ENCODE peak calls at places on chromosomes 4 and X, in eight cellular contexts. One of them, this sample, is unnamed.

GRCh38 chrX:989959-990510 is 222.4 kb downstream of the CRLF2 start:
- DNase-seq in stimulated activated CD8-positive, alpha-beta memory T cell treated with anti-CD3 and anti-CD28 coated beads, Interleukin-15, amount 100 ng/mL, for 4 hours: peak
- DNase-seq in GDM1: no peak
- DNase-seq in HCT116: peak
- DNase-seq in posterior cingulate gyrus: peak
- DNase-seq in Ammon's horn: peak
- DNase-seq in cardiac muscle cell: no peak
- DNase-seq in mesendoderm: peak
- DNase-seq in this sample: peak

GRCh38 chr4:109025471-109026076 is 262.7 kb upstream of the ETNPPL start:
- DNase-seq in Ammon's horn: no peak
- DNase-seq in posterior cingulate gyrus: no peak
- DNase-seq in GDM1: no peak
- DNase-seq in mesendoderm: no peak
- DNase-seq in HCT116: no peak
- DNase-seq in cardiac muscle cell: no peak
- DNase-seq in stimulated activated CD8-positive, alpha-beta memory T cell treated with anti-CD3 and anti-CD28 coated beads, Interleukin-15, amount 100 ng/mL, for 4 hours: no peak
- DNase-seq in this sample: no peak

GRCh38 chr4:127870688-127871087 is 10.0 kb upstream of the PLK4 start:
- DNase-seq in HCT116: no peak
- DNase-seq in GDM1: no peak
- DNase-seq in stimulated activated CD8-positive, alpha-beta memory T cell treated with anti-CD3 and anti-CD28 coated beads, Interleukin-15, amount 100 ng/mL, for 4 hours: no peak
- DNase-seq in mesendoderm: peak
- DNase-seq in posterior cingulate gyrus: no peak
- DNase-seq in Ammon's horn: no peak
- DNase-seq in cardiac muscle cell: peak
- DNase-seq in this sample: no peak

GRCh38 chr4:150072906-150073714 is 5.1 kb upstream of the DCLK2 start:
- DNase-seq in Ammon's horn: no peak
- DNase-seq in stimulated activated CD8-positive, alpha-beta memory T cell treated with anti-CD3 and anti-CD28 coated beads, Interleukin-15, amount 100 ng/mL, for 4 hours: no peak
- DNase-seq in HCT116: no peak
- DNase-seq in cardiac muscle cell: no peak
- DNase-seq in posterior cingulate gyrus: no peak
- DNase-seq in GDM1: no peak
- DNase-seq in mesendoderm: no peak
- DNase-seq in this sample: no peak

GRCh38 chr4:153684182-153685073 is at the start of gene TLR2:
- DNase-seq in mesendoderm: peak
- DNase-seq in GDM1: no peak
- DNase-seq in Ammon's horn: peak
- DNase-seq in stimulated activated CD8-positive, alpha-beta memory T cell treated with anti-CD3 and anti-CD28 coated beads, Interleukin-15, amount 100 ng/mL, for 4 hours: peak
- DNase-seq in cardiac muscle cell: peak
- DNase-seq in HCT116: no peak
- DNase-seq in posterior cingulate gyrus: peak
- DNase-seq in this sample: peak

GRCh38 chr4:38230121-38230728 is 270.0 kb downstream of the PTTG2 start:
- DNase-seq in Ammon's horn: no peak
- DNase-seq in posterior cingulate gyrus: no peak
- DNase-seq in stimulated activated CD8-positive, alpha-beta memory T cell treated with anti-CD3 and anti-CD28 coated beads, Interleukin-15, amount 100 ng/mL, for 4 hours: no peak
- DNase-seq in GDM1: no peak
- DNase-seq in mesendoderm: no peak
- DNase-seq in cardiac muscle cell: no peak
- DNase-seq in HCT116: peak
- DNase-seq in this sample: no peak

GRCh38 chr4:124745988-124746801 is 33.7 kb upstream of the ANKRD50 start:
- DNase-seq in HCT116: no peak
- DNase-seq in mesendoderm: no peak
- DNase-seq in cardiac muscle cell: peak
- DNase-seq in posterior cingulate gyrus: no peak
- DNase-seq in stimulated activated CD8-positive, alpha-beta memory T cell treated with anti-CD3 and anti-CD28 coated beads, Interleukin-15, amount 100 ng/mL, for 4 hours: no peak
- DNase-seq in Ammon's horn: no peak
- DNase-seq in GDM1: no peak
- DNase-seq in this sample: no peak

GRCh38 chr4:102007959-102008425 is 217.5 kb downstream of the BANK1 start:
- DNase-seq in Ammon's horn: no peak
- DNase-seq in GDM1: no peak
- DNase-seq in cardiac muscle cell: no peak
- DNase-seq in stimulated activated CD8-positive, alpha-beta memory T cell treated with anti-CD3 and anti-CD28 coated beads, Interleukin-15, amount 100 ng/mL, for 4 hours: no peak
- DNase-seq in mesendoderm: no peak
- DNase-seq in posterior cingulate gyrus: no peak
- DNase-seq in HCT116: no peak
- DNase-seq in this sample: no peak

GRCh38 chr4:73917081-73917501 is 47.9 kb downstream of the CXCL1 start:
- DNase-seq in posterior cingulate gyrus: no peak
- DNase-seq in stimulated activated CD8-positive, alpha-beta memory T cell treated with anti-CD3 and anti-CD28 coated beads, Interleukin-15, amount 100 ng/mL, for 4 hours: no peak
- DNase-seq in cardiac muscle cell: no peak
- DNase-seq in HCT116: no peak
- DNase-seq in mesendoderm: no peak
- DNase-seq in GDM1: no peak
- DNase-seq in Ammon's horn: no peak
- DNase-seq in this sample: no peak

GRCh38 chr4:111960241-111960667 is 185.0 kb upstream of the FAM241A start:
- DNase-seq in mesendoderm: no peak
- DNase-seq in Ammon's horn: no peak
- DNase-seq in HCT116: peak
- DNase-seq in cardiac muscle cell: no peak
- DNase-seq in posterior cingulate gyrus: no peak
- DNase-seq in GDM1: no peak
- DNase-seq in stimulated activated CD8-positive, alpha-beta memory T cell treated with anti-CD3 and anti-CD28 coated beads, Interleukin-15, amount 100 ng/mL, for 4 hours: no peak
- DNase-seq in this sample: no peak

GRCh38 chr4:14792702-14793227 is 209.5 kb upstream of the CPEB2 start:
- DNase-seq in posterior cingulate gyrus: no peak
- DNase-seq in stimulated activated CD8-positive, alpha-beta memory T cell treated with anti-CD3 and anti-CD28 coated beads, Interleukin-15, amount 100 ng/mL, for 4 hours: no peak
- DNase-seq in Ammon's horn: no peak
- DNase-seq in mesendoderm: no peak
- DNase-seq in cardiac muscle cell: no peak
- DNase-seq in GDM1: no peak
- DNase-seq in HCT116: no peak
- DNase-seq in this sample: no peak

GRCh38 chrX:46574941-46575381 is 1.4 kb downstream of the CHST7 start:
- DNase-seq in GDM1: peak
- DNase-seq in stimulated activated CD8-positive, alpha-beta memory T cell treated with anti-CD3 and anti-CD28 coated beads, Interleukin-15, amount 100 ng/mL, for 4 hours: peak
- DNase-seq in mesendoderm: no peak
- DNase-seq in cardiac muscle cell: peak
- DNase-seq in posterior cingulate gyrus: no peak
- DNase-seq in Ammon's horn: no peak
- DNase-seq in HCT116: no peak
- DNase-seq in this sample: no peak

GRCh38 chr4:94500696-94501095 is 49.0 kb downstream of the PDLIM5 start:
- DNase-seq in GDM1: no peak
- DNase-seq in cardiac muscle cell: no peak
- DNase-seq in Ammon's horn: no peak
- DNase-seq in posterior cingulate gyrus: no peak
- DNase-seq in stimulated activated CD8-positive, alpha-beta memory T cell treated with anti-CD3 and anti-CD28 coated beads, Interleukin-15, amount 100 ng/mL, for 4 hours: no peak
- DNase-seq in HCT116: no peak
- DNase-seq in mesendoderm: no peak
- DNase-seq in this sample: no peak

GRCh38 chrX:74500555-74500954 is 79.3 kb downstream of the SLC16A2 start:
- DNase-seq in posterior cingulate gyrus: no peak
- DNase-seq in HCT116: no peak
- DNase-seq in Ammon's horn: no peak
- DNase-seq in cardiac muscle cell: no peak
- DNase-seq in GDM1: no peak
- DNase-seq in mesendoderm: no peak
- DNase-seq in stimulated activated CD8-positive, alpha-beta memory T cell treated with anti-CD3 and anti-CD28 coated beads, Interleukin-15, amount 100 ng/mL, for 4 hours: no peak
- DNase-seq in this sample: no peak

GRCh38 chr4:120924931-120925330 is 2.4 kb upstream of the PRDM5 start:
- DNase-seq in GDM1: no peak
- DNase-seq in Ammon's horn: no peak
- DNase-seq in HCT116: no peak
- DNase-seq in mesendoderm: no peak
- DNase-seq in stimulated activated CD8-positive, alpha-beta memory T cell treated with anti-CD3 and anti-CD28 coated beads, Interleukin-15, amount 100 ng/mL, for 4 hours: no peak
- DNase-seq in cardiac muscle cell: no peak
- DNase-seq in posterior cingulate gyrus: no peak
- DNase-seq in this sample: no peak

GRCh38 chrX:153948002-153948466 is 3.6 kb upstream of the RENBP start:
- DNase-seq in GDM1: no peak
- DNase-seq in mesendoderm: no peak
- DNase-seq in posterior cingulate gyrus: no peak
- DNase-seq in Ammon's horn: no peak
- DNase-seq in HCT116: no peak
- DNase-seq in stimulated activated CD8-positive, alpha-beta memory T cell treated with anti-CD3 and anti-CD28 coated beads, Interleukin-15, amount 100 ng/mL, for 4 hours: no peak
- DNase-seq in cardiac muscle cell: no peak
- DNase-seq in this sample: no peak

GRCh38 chr4:182346675-182347375 is 103.6 kb downstream of the TENM3 start:
- DNase-seq in Ammon's horn: no peak
- DNase-seq in GDM1: no peak
- DNase-seq in cardiac muscle cell: no peak
- DNase-seq in posterior cingulate gyrus: no peak
- DNase-seq in mesendoderm: no peak
- DNase-seq in HCT116: no peak
- DNase-seq in stimulated activated CD8-positive, alpha-beta memory T cell treated with anti-CD3 and anti-CD28 coated beads, Interleukin-15, amount 100 ng/mL, for 4 hours: no peak
- DNase-seq in this sample: no peak

GRCh38 chrX:58025979-58026378 is 115.7 kb upstream of the ZXDA start:
- DNase-seq in cardiac muscle cell: no peak
- DNase-seq in Ammon's horn: peak
- DNase-seq in mesendoderm: peak
- DNase-seq in posterior cingulate gyrus: no peak
- DNase-seq in GDM1: peak
- DNase-seq in stimulated activated CD8-positive, alpha-beta memory T cell treated with anti-CD3 and anti-CD28 coated beads, Interleukin-15, amount 100 ng/mL, for 4 hours: no peak
- DNase-seq in HCT116: peak
- DNase-seq in this sample: peak

GRCh38 chr4:114005569-114006442 is 26.4 kb upstream of the ARSJ start:
- DNase-seq in stimulated activated CD8-positive, alpha-beta memory T cell treated with anti-CD3 and anti-CD28 coated beads, Interleukin-15, amount 100 ng/mL, for 4 hours: no peak
- DNase-seq in Ammon's horn: no peak
- DNase-seq in posterior cingulate gyrus: no peak
- DNase-seq in GDM1: no peak
- DNase-seq in cardiac muscle cell: no peak
- DNase-seq in mesendoderm: no peak
- DNase-seq in HCT116: no peak
- DNase-seq in this sample: no peak

GRCh38 chr4:145545538-145546224 is 64.0 kb downstream of the SMAD1 start:
- DNase-seq in posterior cingulate gyrus: no peak
- DNase-seq in Ammon's horn: no peak
- DNase-seq in cardiac muscle cell: no peak
- DNase-seq in stimulated activated CD8-positive, alpha-beta memory T cell treated with anti-CD3 and anti-CD28 coated beads, Interleukin-15, amount 100 ng/mL, for 4 hours: no peak
- DNase-seq in HCT116: peak
- DNase-seq in GDM1: no peak
- DNase-seq in mesendoderm: no peak
- DNase-seq in this sample: no peak

GRCh38 chrX:128816919-128817318 is 706.4 kb downstream of the SMARCA1 start:
- DNase-seq in GDM1: no peak
- DNase-seq in posterior cingulate gyrus: no peak
- DNase-seq in cardiac muscle cell: peak
- DNase-seq in Ammon's horn: no peak
- DNase-seq in stimulated activated CD8-positive, alpha-beta memory T cell treated with anti-CD3 and anti-CD28 coated beads, Interleukin-15, amount 100 ng/mL, for 4 hours: no peak
- DNase-seq in mesendoderm: peak
- DNase-seq in HCT116: no peak
- DNase-seq in this sample: no peak

GRCh38 chrX:11998944-11999343 is 139.3 kb upstream of the FRMPD4 start:
- DNase-seq in stimulated activated CD8-positive, alpha-beta memory T cell treated with anti-CD3 and anti-CD28 coated beads, Interleukin-15, amount 100 ng/mL, for 4 hours: no peak
- DNase-seq in posterior cingulate gyrus: no peak
- DNase-seq in GDM1: no peak
- DNase-seq in mesendoderm: peak
- DNase-seq in HCT116: no peak
- DNase-seq in Ammon's horn: no peak
- DNase-seq in cardiac muscle cell: no peak
- DNase-seq in this sample: no peak

GRCh38 chr4:165600959-165601674 is 222.3 kb downstream of the CPE start:
- DNase-seq in cardiac muscle cell: no peak
- DNase-seq in posterior cingulate gyrus: no peak
- DNase-seq in HCT116: no peak
- DNase-seq in Ammon's horn: no peak
- DNase-seq in stimulated activated CD8-positive, alpha-beta memory T cell treated with anti-CD3 and anti-CD28 coated beads, Interleukin-15, amount 100 ng/mL, for 4 hours: no peak
- DNase-seq in GDM1: no peak
- DNase-seq in mesendoderm: no peak
- DNase-seq in this sample: no peak

GRCh38 chr4:123588631-123589223 is 192.1 kb downstream of the SPRY1 start:
- DNase-seq in stimulated activated CD8-positive, alpha-beta memory T cell treated with anti-CD3 and anti-CD28 coated beads, Interleukin-15, amount 100 ng/mL, for 4 hours: no peak
- DNase-seq in posterior cingulate gyrus: no peak
- DNase-seq in GDM1: peak
- DNase-seq in mesendoderm: no peak
- DNase-seq in HCT116: no peak
- DNase-seq in cardiac muscle cell: no peak
- DNase-seq in Ammon's horn: peak
- DNase-seq in this sample: peak

GRCh38 chr4:101337688-101338087 is 9.6 kb downstream of the PPP3CA start:
- DNase-seq in cardiac muscle cell: no peak
- DNase-seq in HCT116: no peak
- DNase-seq in stimulated activated CD8-positive, alpha-beta memory T cell treated with anti-CD3 and anti-CD28 coated beads, Interleukin-15, amount 100 ng/mL, for 4 hours: no peak
- DNase-seq in Ammon's horn: no peak
- DNase-seq in posterior cingulate gyrus: no peak
- DNase-seq in GDM1: no peak
- DNase-seq in mesendoderm: no peak
- DNase-seq in this sample: no peak

GRCh38 chrX:65750674-65751469 is 83.4 kb downstream of the MSN start:
- DNase-seq in cardiac muscle cell: no peak
- DNase-seq in Ammon's horn: no peak
- DNase-seq in stimulated activated CD8-positive, alpha-beta memory T cell treated with anti-CD3 and anti-CD28 coated beads, Interleukin-15, amount 100 ng/mL, for 4 hours: no peak
- DNase-seq in HCT116: no peak
- DNase-seq in posterior cingulate gyrus: no peak
- DNase-seq in mesendoderm: no peak
- DNase-seq in GDM1: peak
- DNase-seq in this sample: no peak

GRCh38 chrX:15646031-15646430 is 18.6 kb downstream of the CLTRN start:
- DNase-seq in posterior cingulate gyrus: no peak
- DNase-seq in GDM1: no peak
- DNase-seq in cardiac muscle cell: no peak
- DNase-seq in mesendoderm: no peak
- DNase-seq in Ammon's horn: no peak
- DNase-seq in stimulated activated CD8-positive, alpha-beta memory T cell treated with anti-CD3 and anti-CD28 coated beads, Interleukin-15, amount 100 ng/mL, for 4 hours: no peak
- DNase-seq in HCT116: no peak
- DNase-seq in this sample: no peak

GRCh38 chrX:2501246-2502102 is 698 bp upstream of the DHRSX start:
- DNase-seq in mesendoderm: no peak
- DNase-seq in Ammon's horn: no peak
- DNase-seq in GDM1: no peak
- DNase-seq in stimulated activated CD8-positive, alpha-beta memory T cell treated with anti-CD3 and anti-CD28 coated beads, Interleukin-15, amount 100 ng/mL, for 4 hours: no peak
- DNase-seq in posterior cingulate gyrus: no peak
- DNase-seq in HCT116: no peak
- DNase-seq in cardiac muscle cell: no peak
- DNase-seq in this sample: no peak

GRCh38 chrX:97238632-97239031 is 354.9 kb downstream of the RPA4 start:
- DNase-seq in stimulated activated CD8-positive, alpha-beta memory T cell treated with anti-CD3 and anti-CD28 coated beads, Interleukin-15, amount 100 ng/mL, for 4 hours: no peak
- DNase-seq in mesendoderm: peak
- DNase-seq in GDM1: no peak
- DNase-seq in cardiac muscle cell: no peak
- DNase-seq in posterior cingulate gyrus: no peak
- DNase-seq in Ammon's horn: no peak
- DNase-seq in HCT116: peak
- DNase-seq in this sample: no peak

GRCh38 chr4:22515145-22515887 is 550 bp downstream of the ADGRA3 start:
- DNase-seq in GDM1: peak
- DNase-seq in posterior cingulate gyrus: peak
- DNase-seq in cardiac muscle cell: peak
- DNase-seq in stimulated activated CD8-positive, alpha-beta memory T cell treated with anti-CD3 and anti-CD28 coated beads, Interleukin-15, amount 100 ng/mL, for 4 hours: peak
- DNase-seq in mesendoderm: peak
- DNase-seq in Ammon's horn: peak
- DNase-seq in HCT116: no peak
- DNase-seq in this sample: no peak

GRCh38 chr4:7451434-7451789 is 16.7 kb upstream of the PSAPL1 start:
- DNase-seq in mesendoderm: no peak
- DNase-seq in posterior cingulate gyrus: no peak
- DNase-seq in GDM1: no peak
- DNase-seq in stimulated activated CD8-positive, alpha-beta memory T cell treated with anti-CD3 and anti-CD28 coated beads, Interleukin-15, amount 100 ng/mL, for 4 hours: no peak
- DNase-seq in Ammon's horn: no peak
- DNase-seq in cardiac muscle cell: no peak
- DNase-seq in HCT116: no peak
- DNase-seq in this sample: no peak

GRCh38 chr4:22217480-22217879 is 268.9 kb upstream of the KCNIP4 start:
- DNase-seq in stimulated activated CD8-positive, alpha-beta memory T cell treated with anti-CD3 and anti-CD28 coated beads, Interleukin-15, amount 100 ng/mL, for 4 hours: no peak
- DNase-seq in Ammon's horn: no peak
- DNase-seq in cardiac muscle cell: no peak
- DNase-seq in posterior cingulate gyrus: no peak
- DNase-seq in mesendoderm: no peak
- DNase-seq in HCT116: no peak
- DNase-seq in GDM1: no peak
- DNase-seq in this sample: no peak

GRCh38 chr4:947491-947971 is 15.3 kb downstream of the TMEM175 start:
- DNase-seq in stimulated activated CD8-positive, alpha-beta memory T cell treated with anti-CD3 and anti-CD28 coated beads, Interleukin-15, amount 100 ng/mL, for 4 hours: no peak
- DNase-seq in Ammon's horn: no peak
- DNase-seq in cardiac muscle cell: no peak
- DNase-seq in mesendoderm: no peak
- DNase-seq in HCT116: no peak
- DNase-seq in GDM1: no peak
- DNase-seq in posterior cingulate gyrus: no peak
- DNase-seq in this sample: no peak

GRCh38 chr4:104395219-104395618 is 99.5 kb downstream of the CXXC4 start:
- DNase-seq in posterior cingulate gyrus: no peak
- DNase-seq in mesendoderm: no peak
- DNase-seq in Ammon's horn: peak
- DNase-seq in cardiac muscle cell: no peak
- DNase-seq in HCT116: no peak
- DNase-seq in stimulated activated CD8-positive, alpha-beta memory T cell treated with anti-CD3 and anti-CD28 coated beads, Interleukin-15, amount 100 ng/mL, for 4 hours: no peak
- DNase-seq in GDM1: no peak
- DNase-seq in this sample: peak

This sample was measured in pons.